ENCODE peak calls at places on chromosomes 7 and 10, in seven cellular contexts. O, T, Q, P, C, F and W are unnamed samples.

GRCh38 chr7:5035276-5035675 is 10.4 kb upstream of the RBAK start:
- DNase-seq in F (no peak), O (no peak), C (no peak), Q (no peak), P (no peak), T (no peak), W (no peak)

GRCh38 chr7:13050703-13051102 is 363.3 kb downstream of the ARL4A start:
- DNase-seq in F (no peak), O (no peak), T (peak), C (no peak), Q (no peak), P (peak), W (no peak)

GRCh38 chr7:43071604-43072003 is 40.8 kb upstream of the HECW1 start:
- DNase-seq in T (no peak), C (no peak), F (peak), P (peak), Q (no peak), O (no peak), W (no peak)

GRCh38 chr10:86225098-86225782 is 141.4 kb downstream of the GRID1 start:
- DNase-seq in Q (no peak), T (no peak), P (no peak), F (no peak), O (no peak), C (no peak), W (no peak)

GRCh38 chr7:1541431-1542162 is 11.1 kb downstream of the MAFK start:
- DNase-seq in O (no peak), Q (no peak), C (no peak), T (no peak), P (peak), F (no peak), W (no peak)

GRCh38 chr10:83555264-83555663 is 584.0 kb upstream of the GHITM start:
- DNase-seq in T (no peak), O (no peak), P (no peak), Q (no peak), F (no peak), C (no peak), W (no peak)

GRCh38 chr7:66921918-66922486 is 977 bp downstream of the TMEM248 start:
- DNase-seq in Q (peak), C (no peak), F (no peak), P (peak), O (peak), T (no peak), W (no peak)

GRCh38 chr10:63200416-63200815 is 67.3 kb downstream of the NRBF2 start:
- DNase-seq in P (no peak), C (no peak), O (no peak), F (no peak), T (no peak), Q (no peak), W (no peak)

GRCh38 chr10:124602646-124603365 is 141.2 kb downstream of the LHPP start:
- DNase-seq in O (no peak), Q (no peak), T (no peak), P (no peak), F (no peak), C (no peak), W (no peak)

GRCh38 chr10:78634835-78635234 is 433.9 kb upstream of the ZMIZ1 start:
- DNase-seq in O (no peak), T (no peak), F (no peak), Q (no peak), P (no peak), C (no peak), W (no peak)

GRCh38 chr10:33520223-33520622 is 185.8 kb upstream of the NRP1 start:
- DNase-seq in Q (no peak), P (no peak), O (no peak), F (no peak), C (no peak), T (no peak), W (no peak)

GRCh38 chr10:79051766-79052165 is 17.0 kb upstream of the ZMIZ1 start:
- DNase-seq in C (no peak), F (no peak), T (no peak), P (no peak), Q (no peak), O (no peak), W (peak)

GRCh38 chr7:5481241-5482019 is 57.8 kb upstream of the TNRC18 start:
- DNase-seq in C (no peak), F (no peak), T (no peak), O (no peak), Q (no peak), P (peak), W (no peak)

GRCh38 chr7:151429555-151430331 is 10.2 kb downstream of the CRYGN start:
- DNase-seq in C (no peak), O (no peak), T (no peak), F (no peak), P (peak), Q (peak), W (no peak)

GRCh38 chr7:74183653-74184450 is 9.7 kb downstream of the EIF4H start:
- DNase-seq in F (no peak), C (no peak), P (peak), O (no peak), T (no peak), Q (no peak), W (no peak)

GRCh38 chr10:126729314-126729871 is 58.9 kb upstream of the C10orf90 start:
- DNase-seq in T (no peak), P (no peak), Q (no peak), C (no peak), F (no peak), O (no peak), W (no peak)

GRCh38 chr7:46982928-46983327 is 599.0 kb downstream of the TNS3 start:
- DNase-seq in P (peak), F (no peak), Q (no peak), T (no peak), C (no peak), O (no peak), W (no peak)

GRCh38 chr7:2633538-2634264 is 1.9 kb downstream of the TTYH3 start:
- DNase-seq in C (no peak), T (peak), F (no peak), P (peak), O (no peak), Q (no peak), W (peak)

GRCh38 chr7:22204312-22204711 is 152.6 kb downstream of the RAPGEF5 start:
- DNase-seq in P (no peak), O (no peak), F (no peak), T (no peak), C (no peak), Q (no peak), W (no peak)

GRCh38 chr10:49649294-49649693 is 30.2 kb upstream of the C10orf53 start:
- DNase-seq in F (no peak), Q (no peak), P (no peak), T (no peak), O (no peak), C (peak), W (no peak)

GRCh38 chr10:14982744-14983143 is 23.6 kb downstream of the MEIG1 start:
- DNase-seq in P (no peak), T (no peak), F (no peak), O (no peak), C (no peak), Q (no peak), W (no peak)

GRCh38 chr7:82559203-82559805 is 115.7 kb upstream of the CACNA2D1 start:
- DNase-seq in F (no peak), C (no peak), Q (no peak), T (no peak), O (no peak), P (peak), W (no peak)

GRCh38 chr10:131155218-131155902 is 156.2 kb downstream of the TCERG1L start:
- DNase-seq in T (no peak), P (no peak), Q (no peak), O (no peak), F (no peak), C (no peak), W (no peak)

GRCh38 chr7:151174246-151175046 is 7.0 kb upstream of the GBX1 start:
- DNase-seq in T (no peak), C (no peak), O (peak), Q (no peak), P (peak), F (peak), W (no peak)

GRCh38 chr7:26857534-26858228 is 6.7 kb downstream of the SKAP2 start:
- DNase-seq in P (no peak), C (no peak), F (no peak), O (peak), T (peak), Q (no peak), W (no peak)

GRCh38 chr7:65462148-65462716 is 88.6 kb downstream of the ZNF92 start:
- DNase-seq in O (no peak), C (no peak), F (no peak), T (no peak), P (no peak), Q (no peak), W (no peak)

GRCh38 chr10:6647811-6648526 is 67.9 kb upstream of the PRKCQ start:
- DNase-seq in F (peak), Q (peak), T (no peak), O (peak), P (peak), C (no peak), W (no peak)